ENCODE peak calls at places on chromosomes 5 and 9, in four cellular contexts. One of them, this sample, is unnamed.

GRCh38 chr9:88106492-88106891 is 31.8 kb downstream of the SPATA31C2 start:
- DNase-seq in HepG2: no peak
- DNase-seq in K562: no peak
- DNase-seq in GM12878: no peak
- DNase-seq in this sample: peak; percentile 21

GRCh38 chr5:173866249-173867172 is 21.6 kb upstream of the CPEB4 start:
- DNase-seq in GM12878: no peak
- DNase-seq in HepG2: no peak
- DNase-seq in K562: peak; percentile 97
- DNase-seq in this sample: no peak

GRCh38 chr5:14672508-14673394 is 8.2 kb downstream of the OTULIN start:
- DNase-seq in GM12878: no peak
- DNase-seq in HepG2: no peak
- DNase-seq in K562: no peak
- DNase-seq in this sample: no peak

GRCh38 chr9:93207326-93207814 is 23.4 kb downstream of the WNK2 start:
- DNase-seq in GM12878: no peak
- DNase-seq in HepG2: no peak
- DNase-seq in K562: no peak
- DNase-seq in this sample: no peak

GRCh38 chr5:76813982-76814562 is 4.8 kb upstream of the F2RL1 start:
- DNase-seq in K562: no peak
- DNase-seq in GM12878: no peak
- DNase-seq in HepG2: peak; percentile 43
- DNase-seq in this sample: no peak

GRCh38 chr5:9927521-9927997 is 297.4 kb upstream of the TAS2R1 start:
- DNase-seq in GM12878: no peak
- DNase-seq in HepG2: no peak
- DNase-seq in K562: no peak
- DNase-seq in this sample: no peak

GRCh38 chr9:35972093-35972492 is 14.1 kb upstream of the OR2S2 start:
- DNase-seq in GM12878: no peak
- DNase-seq in K562: no peak
- DNase-seq in HepG2: no peak
- DNase-seq in this sample: peak; percentile 73

GRCh38 chr5:42595597-42595996 is 161.0 kb upstream of the CCDC152 start:
- DNase-seq in GM12878: no peak
- DNase-seq in K562: no peak
- DNase-seq in HepG2: no peak
- DNase-seq in this sample: no peak

GRCh38 chr5:104186100-104186499 is 623.5 kb upstream of the NUDT12 start:
- DNase-seq in GM12878: no peak
- DNase-seq in HepG2: no peak
- DNase-seq in K562: no peak
- DNase-seq in this sample: peak; percentile 16

GRCh38 chr9:88017086-88017485 is 42.8 kb upstream of the CDK20 start:
- DNase-seq in K562: no peak
- DNase-seq in HepG2: no peak
- DNase-seq in GM12878: no peak
- DNase-seq in this sample: no peak

GRCh38 chr5:69042500-69042899 is 51.3 kb upstream of the SLC30A5 start:
- DNase-seq in GM12878: no peak
- DNase-seq in HepG2: no peak
- DNase-seq in K562: no peak
- DNase-seq in this sample: no peak

GRCh38 chr9:35844628-35845301 is 15.7 kb downstream of the TMEM8B start:
- DNase-seq in HepG2: no peak
- DNase-seq in K562: no peak
- DNase-seq in GM12878: peak; percentile 64
- DNase-seq in this sample: no peak

GRCh38 chr5:168128154-168128553 is 163.3 kb upstream of the WWC1 start:
- DNase-seq in K562: no peak
- DNase-seq in GM12878: no peak
- DNase-seq in HepG2: no peak
- DNase-seq in this sample: no peak

GRCh38 chr9:134611046-134611445 is 30.6 kb upstream of the COL5A1 start:
- DNase-seq in HepG2: no peak
- DNase-seq in GM12878: no peak
- DNase-seq in K562: no peak
- DNase-seq in this sample: no peak

DNA sequence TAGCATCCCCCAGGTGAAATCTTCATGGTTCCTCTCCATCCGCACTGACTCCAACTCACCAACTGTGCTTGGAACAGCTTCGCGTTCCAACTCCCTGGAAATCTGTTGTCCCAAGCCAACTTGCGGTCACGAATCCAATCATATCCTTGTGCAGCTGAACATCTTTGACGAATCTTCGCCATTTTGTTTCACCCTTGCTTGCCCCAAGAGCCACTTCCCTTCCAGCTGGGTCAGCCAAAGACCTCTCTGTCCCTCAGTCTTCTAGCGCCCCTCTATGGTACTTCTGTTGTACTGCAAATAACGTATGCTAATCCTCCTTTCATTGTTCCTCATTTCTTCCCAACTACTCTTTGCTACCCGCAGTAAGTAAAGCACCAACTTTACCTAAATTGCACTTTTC is 61.0 kb upstream of the TARS1 start:
- DNase-seq in HepG2: no peak
- DNase-seq in GM12878: no peak
- DNase-seq in K562: peak; percentile 17
- DNase-seq in this sample: peak; percentile 36
- TF ChIP-seq TCF7 in HepG2: no peak
- TF ChIP-seq TCF7 in GM12878: no peak
- TF ChIP-seq TCF7 in K562: no peak
- TF ChIP-seq TCF7 in this sample: no peak

GRCh38 chr5:136810198-136810823 is 445.0 kb upstream of the TRPC7 start:
- DNase-seq in GM12878: no peak
- DNase-seq in HepG2: no peak
- DNase-seq in K562: no peak
- DNase-seq in this sample: no peak
- TF ChIP-seq ATF3 in GM12878: no peak
- TF ChIP-seq ATF3 in HepG2: no peak
- TF ChIP-seq ATF3 in K562: no peak
- TF ChIP-seq ATF3 in this sample: no peak

DNA sequence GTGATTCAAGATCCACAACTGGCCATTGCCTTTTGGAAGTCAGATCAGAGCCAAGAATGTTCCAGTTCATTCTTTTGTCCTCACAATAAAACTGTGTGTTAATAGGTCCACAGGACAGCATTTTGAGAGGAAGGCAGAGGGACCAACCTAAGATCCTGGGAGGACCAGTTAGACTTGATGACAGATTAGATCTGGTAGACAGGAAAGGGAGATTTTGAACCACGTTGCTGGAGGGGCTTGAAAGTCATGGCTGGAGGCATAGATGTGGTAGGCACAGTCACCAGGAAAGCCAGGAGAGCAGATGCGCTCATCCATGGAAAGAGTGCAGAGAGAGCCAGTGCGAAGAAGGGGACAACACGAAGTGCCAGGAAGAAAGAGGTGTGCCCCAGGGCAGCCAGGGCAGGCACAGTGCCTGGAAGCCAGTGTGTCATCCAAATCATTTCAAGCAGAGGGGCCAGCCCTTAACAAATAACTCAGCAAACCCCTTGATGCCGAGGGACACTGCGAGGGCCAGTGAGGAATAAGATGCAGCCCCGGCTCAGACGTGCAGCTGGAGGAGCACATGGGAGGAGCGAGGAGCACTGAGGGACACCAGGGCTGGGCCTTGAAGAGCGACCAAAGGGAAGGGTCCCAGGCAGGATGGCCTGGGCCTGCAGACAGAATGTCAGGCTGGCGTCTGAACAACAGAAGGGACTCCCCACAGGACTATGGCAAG is 12.8 kb upstream of the SLC2A8 start:
- DNase-seq in GM12878: no peak
- DNase-seq in K562: no peak
- DNase-seq in HepG2: no peak
- DNase-seq in this sample: no peak
- TF ChIP-seq TCF7 in GM12878: no peak
- TF ChIP-seq TCF7 in K562: no peak
- TF ChIP-seq TCF7 in HepG2: no peak
- TF ChIP-seq TCF7 in this sample: no peak

DNA sequence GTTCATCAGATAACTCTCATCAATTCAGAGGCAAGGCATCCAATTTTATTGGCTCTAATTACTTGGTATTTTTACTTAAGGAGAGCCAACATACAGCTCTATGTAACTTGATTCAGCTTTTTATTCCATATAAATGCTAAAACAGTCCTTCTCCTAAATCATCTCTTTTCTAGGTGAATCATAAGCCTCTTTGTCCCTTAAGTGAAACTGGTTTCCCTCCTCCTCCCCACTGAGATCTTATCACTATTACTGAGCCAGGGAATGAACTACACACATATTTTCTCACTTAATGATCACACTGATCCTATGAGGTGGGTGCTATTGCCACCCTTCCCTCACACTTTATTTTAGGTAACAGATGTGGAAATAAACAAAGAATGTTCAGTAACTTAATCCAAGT is 1143.8 kb downstream of the MAT2B start:
- DNase-seq in HepG2: no peak
- DNase-seq in GM12878: no peak
- DNase-seq in K562: no peak
- DNase-seq in this sample: no peak
- TF ChIP-seq ATF3 in HepG2: no peak
- TF ChIP-seq ATF3 in GM12878: no peak
- TF ChIP-seq ATF3 in K562: no peak
- TF ChIP-seq ATF3 in this sample: no peak

GRCh38 chr5:2569201-2569600 is 182.3 kb downstream of the IRX2 start:
- DNase-seq in GM12878: no peak
- DNase-seq in HepG2: no peak
- DNase-seq in K562: no peak
- DNase-seq in this sample: no peak
- TF ChIP-seq TCF7 in GM12878: no peak
- TF ChIP-seq TCF7 in HepG2: no peak
- TF ChIP-seq TCF7 in K562: no peak
- TF ChIP-seq TCF7 in this sample: no peak

GRCh38 chr9:106403081-106403480 is 459.9 kb upstream of the ZNF462 start:
- DNase-seq in GM12878: no peak
- DNase-seq in K562: no peak
- DNase-seq in HepG2: peak; percentile 10
- DNase-seq in this sample: no peak
- TF ChIP-seq ATF3 in GM12878: no peak
- TF ChIP-seq ATF3 in K562: no peak
- TF ChIP-seq ATF3 in HepG2: no peak
- TF ChIP-seq ATF3 in this sample: no peak

DNA sequence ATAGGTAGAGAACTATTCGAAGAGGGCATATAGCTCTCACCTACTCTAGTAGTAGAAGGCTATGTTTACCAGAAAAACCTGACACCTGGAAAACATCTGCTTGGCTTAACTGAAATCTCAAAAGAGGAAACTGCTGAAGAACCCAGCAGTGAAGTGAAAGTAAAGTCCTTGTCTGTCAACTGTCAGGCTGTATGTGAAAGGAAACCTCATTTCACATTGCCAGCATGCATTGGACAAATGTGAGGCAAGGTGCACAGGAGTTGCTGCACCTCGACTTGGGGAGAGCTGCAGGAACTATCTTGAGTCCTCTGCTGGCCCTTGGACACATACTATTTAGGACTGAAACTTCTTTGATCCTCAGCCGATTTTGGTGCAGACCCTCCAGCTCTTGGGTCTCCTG is 53.3 kb downstream of the NREP start:
- DNase-seq in HepG2: no peak
- DNase-seq in GM12878: peak; percentile 71
- DNase-seq in K562: no peak
- DNase-seq in this sample: no peak
- TF ChIP-seq TCF7 in HepG2: no peak
- TF ChIP-seq TCF7 in GM12878: no peak
- TF ChIP-seq TCF7 in K562: no peak
- TF ChIP-seq TCF7 in this sample: no peak

This sample was measured in WTC11.